ENCODE peak calls at places on chromosomes 13 and 19, in seven cellular contexts. D, K, C, V, W, B and R are unnamed samples.

GRCh38 chr19:42122691-42123607 is 9.3 kb downstream of the POU2F2 start:
- DNase-seq in D (no peak), K (no peak), C (no peak), V (no peak), W (no peak), B (no peak), R (no peak)

GRCh38 chr13:103349664-103350063 is 283.4 kb upstream of the SLC10A2 start:
- DNase-seq in D (no peak), K (no peak), C (no peak), V (no peak), W (peak; percentile 34), B (peak; percentile 72), R (no peak)

GRCh38 chr13:26482451-26483197 is 74.9 kb upstream of the WASF3 start:
- DNase-seq in D (peak; percentile 66), K (peak; percentile 62), C (peak; percentile 78), V (peak; percentile 43), W (peak; percentile 62), B (peak; percentile 68), R (no peak)

GRCh38 chr19:5908773-5909442 is 4.2 kb downstream of the VMAC start:
- DNase-seq in D (no peak), K (no peak), C (no peak), V (no peak), W (no peak), B (no peak), R (no peak)

GRCh38 chr13:69579351-69579750 is 528.3 kb upstream of the ATXN8OS start:
- DNase-seq in D (no peak), K (no peak), C (no peak), V (no peak), W (no peak), B (peak; percentile 37), R (no peak)

GRCh38 chr13:81987159-81987558 is 1646.2 kb upstream of the SPRY2 start:
- DNase-seq in D (no peak), K (no peak), C (no peak), V (no peak), W (no peak), B (no peak), R (no peak)

GRCh38 chr19:18274303-18274775 is at the start of gene IQCN:
- DNase-seq in D (peak; percentile 76), K (peak; percentile 58), C (peak; percentile 34), V (peak; percentile 30), W (no peak), B (no peak), R (no peak)

GRCh38 chr19:43592800-43593350 is 3.1 kb downstream of the IRGQ start:
- DNase-seq in D (no peak), K (no peak), C (no peak), V (no peak), W (no peak), B (no peak), R (no peak)

GRCh38 chr19:3336680-3337523 is 29.5 kb upstream of the NFIC start:
- DNase-seq in D (peak; percentile 96), K (peak; percentile 95), C (peak; percentile 99), V (peak; percentile 70), W (peak; percentile 83), B (no peak), R (peak; percentile 90)

GRCh38 chr13:76795701-76796695 is 90.2 kb downstream of the KCTD12 start:
- DNase-seq in D (no peak), K (no peak), C (no peak), V (no peak), W (no peak), B (no peak), R (no peak)

GRCh38 chr19:35214766-35215422 is 13.6 kb downstream of the FAM187B start:
- DNase-seq in D (peak; percentile 11), K (no peak), C (no peak), V (no peak), W (no peak), B (no peak), R (no peak)

GRCh38 chr13:98221234-98221633 is 44.2 kb upstream of the RNF113B start:
- DNase-seq in D (no peak), K (no peak), C (no peak), V (no peak), W (no peak), B (no peak), R (no peak)

GRCh38 chr13:93079294-93079693 is 147.3 kb upstream of the GPC6 start:
- DNase-seq in D (no peak), K (no peak), C (no peak), V (no peak), W (no peak), B (no peak), R (no peak)

GRCh38 chr19:344625-345319 is at the start of gene MIER2:
- DNase-seq in D (peak; percentile 75), K (peak; percentile 75), C (peak; percentile 74), V (peak; percentile 92), W (peak; percentile 82), B (peak; percentile 86), R (peak; percentile 87)

GRCh38 chr13:44411841-44412240 is 38.2 kb downstream of the SERP2 start:
- DNase-seq in D (no peak), K (no peak), C (no peak), V (no peak), W (no peak), B (no peak), R (no peak)

GRCh38 chr19:29003641-29004409 is 209.1 kb downstream of the UQCRFS1 start:
- DNase-seq in D (no peak), K (no peak), C (no peak), V (no peak), W (no peak), B (no peak), R (no peak)

GRCh38 chr13:40812724-40813445 is 23.5 kb downstream of the SLC25A15 start:
- DNase-seq in D (no peak), K (no peak), C (no peak), V (no peak), W (no peak), B (no peak), R (no peak)

DNA sequence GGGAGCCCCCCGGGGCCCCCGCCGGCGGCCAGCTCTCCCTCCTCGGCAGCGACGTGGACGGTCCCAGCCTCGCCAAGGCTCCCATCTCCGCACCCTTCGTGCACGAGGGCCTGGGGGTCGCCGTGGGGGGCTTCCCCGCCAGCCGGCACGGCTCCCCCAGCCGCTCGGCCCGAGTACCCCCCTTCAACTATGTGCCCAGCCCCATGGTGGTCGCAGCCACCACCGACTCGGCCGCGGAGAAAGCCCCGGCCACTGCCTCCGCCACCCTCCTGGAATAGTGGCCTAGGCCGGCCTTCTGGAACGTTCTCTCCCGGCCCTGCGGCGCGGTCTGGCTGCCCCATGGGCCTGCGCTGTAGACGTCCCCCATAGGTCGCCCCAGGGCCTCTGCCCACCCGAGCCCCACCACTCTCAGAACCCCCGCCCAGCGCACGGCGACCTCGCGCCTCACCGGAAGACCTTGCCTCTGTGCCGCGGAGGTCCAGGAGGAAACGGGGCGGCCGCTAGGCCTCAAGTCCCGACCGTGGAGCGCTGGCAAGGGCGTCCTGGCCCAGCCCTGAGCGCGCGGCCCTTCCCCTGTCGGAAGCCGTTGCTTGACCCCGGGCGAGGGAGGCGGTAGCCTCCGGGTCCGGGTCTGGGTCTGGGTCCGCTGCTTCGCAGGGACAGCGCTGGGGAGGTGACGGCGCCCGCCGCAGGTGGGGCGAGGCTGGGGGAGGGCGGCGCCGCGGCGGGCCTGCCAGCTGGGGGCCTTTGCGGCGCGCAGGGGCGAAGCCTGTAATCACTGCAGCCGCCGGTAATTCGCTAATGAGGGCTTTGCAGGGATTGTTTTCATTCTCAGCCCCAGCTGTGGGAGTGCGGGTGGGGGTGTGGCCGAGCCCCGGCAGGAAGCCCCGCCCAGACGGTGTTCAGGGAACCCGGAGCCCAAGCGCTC is 8.8 kb downstream of the C19orf25 start:
- DNase-seq in D (no peak), K (no peak), C (no peak), V (peak; percentile 48), W (peak; percentile 47), B (peak; percentile 48), R (peak; percentile 51)
- H3K4me3 ChIP-seq in D (no peak overlapping the region), K (peak overlapping the region; percentile 8), C (no peak overlapping the region), V (peak overlapping the region; percentile 31), W (peak overlapping the region; percentile 58), B (peak overlapping the region; percentile 31), R (peak overlapping the region; percentile 75)

DNA sequence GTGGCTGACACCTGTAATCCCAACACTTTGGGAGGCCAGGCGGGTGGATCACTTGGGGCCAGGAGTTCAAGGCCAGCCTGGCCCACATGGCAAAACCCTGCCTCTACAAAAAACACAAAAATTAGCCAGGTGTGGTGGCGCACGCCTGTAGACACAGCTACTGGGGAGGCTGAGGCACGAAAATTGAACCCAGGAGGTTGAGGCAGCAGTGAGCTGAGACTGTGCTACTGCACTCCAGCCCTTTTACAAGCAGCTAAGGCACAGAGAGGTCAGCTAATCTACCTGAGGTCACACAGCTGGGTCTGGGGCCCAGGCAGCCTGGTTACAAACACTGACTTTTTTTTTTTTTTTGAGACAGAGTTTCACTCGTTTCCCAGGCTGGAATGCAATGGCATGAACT is 27.2 kb downstream of the MED26 start:
- DNase-seq in D (no peak), K (no peak), C (no peak), V (no peak), W (no peak), B (no peak), R (no peak)
- H3K4me1 ChIP-seq in D (peaks cover 15% of the 10 kb centered on the region), K (no peaks in the 10 kb centered on the region), C (peaks cover 53% of the 10 kb centered on the region), V (no peaks in the 10 kb centered on the region), W (peaks cover 86% of the 10 kb centered on the region), B (peaks cover 16% of the 10 kb centered on the region), R (peaks cover 93% of the 10 kb centered on the region)

DNA sequence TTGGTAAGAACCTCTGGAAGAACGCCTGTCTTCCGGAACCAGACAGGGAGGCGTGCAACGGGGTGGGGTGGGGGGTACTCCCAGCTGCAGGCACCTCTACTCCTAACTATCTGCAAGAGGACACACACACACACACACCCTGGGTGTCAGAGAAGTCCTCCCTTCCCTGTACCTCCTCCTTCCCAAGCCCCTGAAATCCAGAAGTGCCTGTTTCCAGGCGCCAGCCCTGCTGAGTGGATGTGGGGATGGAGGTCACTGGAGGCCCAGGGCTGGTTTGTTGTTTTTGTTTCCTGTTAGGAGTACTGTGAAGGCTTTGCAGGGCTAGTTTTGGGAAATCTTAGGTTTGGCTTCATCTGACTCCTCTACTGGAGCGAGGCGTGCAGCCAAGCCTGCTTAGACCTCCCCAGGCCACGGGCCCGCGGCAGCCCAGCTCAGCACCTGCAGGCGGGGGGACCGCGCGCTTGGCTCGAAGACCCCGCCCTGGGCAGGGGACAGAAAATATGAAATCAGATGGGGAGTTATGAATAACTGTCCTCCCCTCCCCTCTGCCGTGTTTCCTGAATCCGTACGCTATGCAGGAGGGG is 36.4 kb downstream of the SOX1 start:
- DNase-seq in D (no peak), K (no peak), C (no peak), V (no peak), W (no peak), B (no peak), R (no peak)
- H3K27me3 ChIP-seq in D (peaks cover 57% of the 10 kb centered on the region), K (no peaks in the 10 kb centered on the region), C (peaks cover 3% of the 10 kb centered on the region), V (peaks cover 74% of the 10 kb centered on the region), W (peaks cover 91% of the 10 kb centered on the region), B (peaks cover 100% of the 10 kb centered on the region), R (peaks cover 99% of the 10 kb centered on the region)

GRCh38 chr19:7349231-7349591 is 474 bp downstream of the ARHGEF18 start:
- DNase-seq in D (no peak), K (no peak), C (no peak), V (no peak), W (no peak), B (no peak), R (no peak)

GRCh38 chr19:7351861-7352260 is 3.1 kb downstream of the ARHGEF18 start:
- DNase-seq in D (no peak), K (no peak), C (no peak), V (no peak), W (no peak), B (no peak), R (no peak)

GRCh38 chr19:7348587-7349230 is at the start of gene ARHGEF18:
- DNase-seq in D (no peak), K (no peak), C (peak; percentile 55), V (no peak), W (no peak), B (no peak), R (peak; percentile 23)

GRCh38 chr19:7346488-7346971 is 2.2 kb upstream of the ARHGEF18 start:
- DNase-seq in D (no peak), K (no peak), C (no peak), V (no peak), W (no peak), B (no peak), R (no peak)

GRCh38 chr19:7349961-7350711 is 1.4 kb downstream of the ARHGEF18 start:
- DNase-seq in D (no peak), K (no peak), C (no peak), V (no peak), W (no peak), B (no peak), R (no peak)
- H3K4me3 ChIP-seq in D (no peak overlapping the region), K (no peak overlapping the region), C (no peak overlapping the region), V (no peak overlapping the region), W (no peak overlapping the region), B (no peak overlapping the region), R (no peak overlapping the region)